ENCODE peak calls at places on chromosomes 12 and 14, in ten cellular contexts. One of them, this sample, is unnamed.

GRCh38 chr12:72133497-72134055 is 138.6 kb upstream of the TRHDE start:
- DNase-seq in PC-3: peak; percentile 28
- DNase-seq in heart right ventricle: no peak
- DNase-seq in astrocyte: no peak
- DNase-seq in right atrium auricular region: no peak
- DNase-seq in lower lobe of right lung: no peak
- DNase-seq in K562: no peak
- DNase-seq in Peyer's patch: no peak
- DNase-seq in CD4-positive, alpha-beta memory T cell: no peak
- DNase-seq in upper lobe of right lung: no peak
- DNase-seq in this sample: no peak

GRCh38 chr12:89286506-89286905 is 65.8 kb downstream of the DUSP6 start:
- DNase-seq in PC-3: no peak
- DNase-seq in heart right ventricle: no peak
- DNase-seq in astrocyte: no peak
- DNase-seq in right atrium auricular region: no peak
- DNase-seq in lower lobe of right lung: no peak
- DNase-seq in K562: no peak
- DNase-seq in Peyer's patch: no peak
- DNase-seq in CD4-positive, alpha-beta memory T cell: no peak
- DNase-seq in upper lobe of right lung: no peak
- DNase-seq in this sample: no peak

GRCh38 chr12:24977060-24977459 is 28.2 kb upstream of the BCAT1 start:
- DNase-seq in PC-3: no peak
- DNase-seq in heart right ventricle: no peak
- DNase-seq in astrocyte: no peak
- DNase-seq in right atrium auricular region: no peak
- DNase-seq in lower lobe of right lung: no peak
- DNase-seq in K562: no peak
- DNase-seq in Peyer's patch: no peak
- DNase-seq in CD4-positive, alpha-beta memory T cell: no peak
- DNase-seq in upper lobe of right lung: no peak
- DNase-seq in this sample: no peak

GRCh38 chr14:33348510-33348909 is 409.8 kb downstream of the NPAS3 start:
- DNase-seq in PC-3: no peak
- DNase-seq in heart right ventricle: no peak
- DNase-seq in astrocyte: no peak
- DNase-seq in right atrium auricular region: no peak
- DNase-seq in lower lobe of right lung: no peak
- DNase-seq in K562: no peak
- DNase-seq in Peyer's patch: no peak
- DNase-seq in CD4-positive, alpha-beta memory T cell: no peak
- DNase-seq in upper lobe of right lung: no peak
- DNase-seq in this sample: no peak

GRCh38 chr12:118467576-118467975 is 91.2 kb downstream of the SUDS3 start:
- DNase-seq in PC-3: no peak
- DNase-seq in heart right ventricle: no peak
- DNase-seq in astrocyte: no peak
- DNase-seq in right atrium auricular region: no peak
- DNase-seq in lower lobe of right lung: no peak
- DNase-seq in K562: no peak
- DNase-seq in Peyer's patch: no peak
- DNase-seq in CD4-positive, alpha-beta memory T cell: no peak
- DNase-seq in upper lobe of right lung: no peak
- DNase-seq in this sample: no peak

GRCh38 chr12:27449011-27449410 is 2.5 kb downstream of the SMCO2 start:
- DNase-seq in PC-3: no peak
- DNase-seq in heart right ventricle: no peak
- DNase-seq in astrocyte: no peak
- DNase-seq in right atrium auricular region: no peak
- DNase-seq in lower lobe of right lung: no peak
- DNase-seq in K562: no peak
- DNase-seq in Peyer's patch: no peak
- DNase-seq in CD4-positive, alpha-beta memory T cell: no peak
- DNase-seq in upper lobe of right lung: no peak
- DNase-seq in this sample: no peak

GRCh38 chr12:38977132-38977531 is 71.7 kb upstream of the CPNE8 start:
- DNase-seq in PC-3: no peak
- DNase-seq in heart right ventricle: no peak
- DNase-seq in astrocyte: no peak
- DNase-seq in right atrium auricular region: no peak
- DNase-seq in lower lobe of right lung: no peak
- DNase-seq in K562: no peak
- DNase-seq in Peyer's patch: no peak
- DNase-seq in CD4-positive, alpha-beta memory T cell: no peak
- DNase-seq in upper lobe of right lung: no peak
- DNase-seq in this sample: no peak

GRCh38 chr12:100391856-100392255 is 35.0 kb downstream of the SLC17A8 start:
- DNase-seq in PC-3: peak; percentile 54
- DNase-seq in heart right ventricle: no peak
- DNase-seq in astrocyte: no peak
- DNase-seq in right atrium auricular region: no peak
- DNase-seq in lower lobe of right lung: no peak
- DNase-seq in K562: no peak
- DNase-seq in Peyer's patch: no peak
- DNase-seq in CD4-positive, alpha-beta memory T cell: no peak
- DNase-seq in upper lobe of right lung: no peak
- DNase-seq in this sample: no peak

GRCh38 chr12:90295858-90296257 is 587.2 kb upstream of the ATP2B1 start:
- DNase-seq in PC-3: no peak
- DNase-seq in heart right ventricle: no peak
- DNase-seq in astrocyte: no peak
- DNase-seq in right atrium auricular region: no peak
- DNase-seq in lower lobe of right lung: no peak
- DNase-seq in K562: no peak
- DNase-seq in Peyer's patch: no peak
- DNase-seq in CD4-positive, alpha-beta memory T cell: no peak
- DNase-seq in upper lobe of right lung: no peak
- DNase-seq in this sample: no peak

GRCh38 chr12:124497658-124498057 is 69.8 kb downstream of the NCOR2 start:
- DNase-seq in PC-3: no peak
- DNase-seq in heart right ventricle: peak; percentile 72
- DNase-seq in astrocyte: peak; percentile 87
- DNase-seq in right atrium auricular region: peak; percentile 93
- DNase-seq in lower lobe of right lung: no peak
- DNase-seq in K562: no peak
- DNase-seq in Peyer's patch: no peak
- DNase-seq in CD4-positive, alpha-beta memory T cell: no peak
- DNase-seq in upper lobe of right lung: no peak
- DNase-seq in this sample: no peak

GRCh38 chr12:32887058-32887457 is 9.5 kb downstream of the PKP2 start:
- DNase-seq in PC-3: no peak
- DNase-seq in heart right ventricle: no peak
- DNase-seq in astrocyte: no peak
- DNase-seq in right atrium auricular region: no peak
- DNase-seq in lower lobe of right lung: no peak
- DNase-seq in K562: no peak
- DNase-seq in Peyer's patch: no peak
- DNase-seq in CD4-positive, alpha-beta memory T cell: no peak
- DNase-seq in upper lobe of right lung: no peak
- DNase-seq in this sample: no peak

GRCh38 chr12:64064240-64064639 is 157.9 kb downstream of the KICS2 start:
- DNase-seq in PC-3: no peak
- DNase-seq in heart right ventricle: no peak
- DNase-seq in astrocyte: no peak
- DNase-seq in right atrium auricular region: no peak
- DNase-seq in lower lobe of right lung: no peak
- DNase-seq in K562: no peak
- DNase-seq in Peyer's patch: no peak
- DNase-seq in CD4-positive, alpha-beta memory T cell: no peak
- DNase-seq in upper lobe of right lung: no peak
- DNase-seq in this sample: no peak

GRCh38 chr12:70048521-70049245 is 194.6 kb upstream of the CNOT2 start:
- DNase-seq in PC-3: no peak
- DNase-seq in heart right ventricle: no peak
- DNase-seq in astrocyte: no peak
- DNase-seq in right atrium auricular region: no peak
- DNase-seq in lower lobe of right lung: no peak
- DNase-seq in K562: no peak
- DNase-seq in Peyer's patch: no peak
- DNase-seq in CD4-positive, alpha-beta memory T cell: no peak
- DNase-seq in upper lobe of right lung: no peak
- DNase-seq in this sample: no peak

GRCh38 chr12:70052931-70053497 is 190.2 kb upstream of the CNOT2 start:
- DNase-seq in PC-3: peak; percentile 88
- DNase-seq in heart right ventricle: no peak
- DNase-seq in astrocyte: peak; percentile 75
- DNase-seq in right atrium auricular region: peak; percentile 76
- DNase-seq in lower lobe of right lung: no peak
- DNase-seq in K562: peak; percentile 37
- DNase-seq in Peyer's patch: no peak
- DNase-seq in CD4-positive, alpha-beta memory T cell: no peak
- DNase-seq in upper lobe of right lung: no peak
- DNase-seq in this sample: no peak

GRCh38 chr12:70045514-70045913 is 197.7 kb upstream of the CNOT2 start:
- DNase-seq in PC-3: peak; percentile 40
- DNase-seq in heart right ventricle: no peak
- DNase-seq in astrocyte: no peak
- DNase-seq in right atrium auricular region: no peak
- DNase-seq in lower lobe of right lung: no peak
- DNase-seq in K562: no peak
- DNase-seq in Peyer's patch: no peak
- DNase-seq in CD4-positive, alpha-beta memory T cell: no peak
- DNase-seq in upper lobe of right lung: no peak
- DNase-seq in this sample: no peak

GRCh38 chr12:70052476-70052875 is 190.8 kb upstream of the CNOT2 start:
- DNase-seq in PC-3: no peak
- DNase-seq in heart right ventricle: no peak
- DNase-seq in astrocyte: no peak
- DNase-seq in right atrium auricular region: no peak
- DNase-seq in lower lobe of right lung: no peak
- DNase-seq in K562: no peak
- DNase-seq in Peyer's patch: no peak
- DNase-seq in CD4-positive, alpha-beta memory T cell: no peak
- DNase-seq in upper lobe of right lung: no peak
- DNase-seq in this sample: no peak

DNA sequence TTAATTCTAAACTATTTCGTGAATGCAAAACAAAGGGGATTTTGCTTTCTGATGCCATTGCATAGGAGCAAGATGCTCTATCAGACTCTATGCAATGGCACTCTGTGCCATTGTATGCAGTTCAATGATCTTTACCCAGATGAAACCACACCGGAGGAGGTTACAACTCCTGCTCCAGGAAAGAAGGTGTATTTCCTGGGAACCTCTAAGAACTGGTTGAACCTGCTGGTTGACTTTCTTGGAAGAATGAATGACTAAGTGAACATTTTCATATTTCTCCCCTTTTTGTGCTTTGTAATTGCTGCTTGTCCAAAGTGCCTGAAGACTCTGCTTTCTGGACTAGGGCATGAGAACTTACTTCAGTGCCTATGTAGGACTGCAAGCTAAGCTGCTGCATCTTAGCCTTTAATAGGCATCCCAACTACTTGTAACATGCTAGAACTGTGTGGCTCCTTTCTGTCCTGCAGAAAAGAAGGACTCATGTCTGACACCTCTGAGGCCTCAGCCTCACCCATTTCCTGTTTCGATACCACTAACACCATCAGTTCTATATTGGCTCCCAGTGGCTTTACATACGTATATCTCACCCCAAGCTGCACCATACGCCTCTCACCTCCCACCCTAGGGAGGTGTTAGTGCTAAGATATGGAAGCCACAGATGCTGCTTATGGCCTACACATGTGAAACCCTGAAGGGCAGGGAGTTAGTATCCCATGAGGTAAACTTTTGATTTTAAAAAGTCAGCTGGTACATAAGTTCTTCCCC is 193.5 kb upstream of the CNOT2 start:
- DNase-seq in PC-3: peak; percentile 96
- DNase-seq in heart right ventricle: no peak
- DNase-seq in astrocyte: no peak
- DNase-seq in right atrium auricular region: no peak
- DNase-seq in lower lobe of right lung: no peak
- DNase-seq in K562: no peak
- DNase-seq in Peyer's patch: no peak
- DNase-seq in CD4-positive, alpha-beta memory T cell: no peak
- DNase-seq in upper lobe of right lung: no peak
- DNase-seq in this sample: no peak
- H3K4me1 ChIP-seq in PC-3: peaks cover 44% of the 10 kb centered on the region
- H3K4me1 ChIP-seq in heart right ventricle: no peaks in the 10 kb centered on the region
- H3K4me1 ChIP-seq in astrocyte: no peaks in the 10 kb centered on the region
- H3K4me1 ChIP-seq in right atrium auricular region: no peaks in the 10 kb centered on the region
- H3K4me1 ChIP-seq in lower lobe of right lung: peaks cover 15% of the 10 kb centered on the region
- H3K4me1 ChIP-seq in K562: peaks cover 20% of the 10 kb centered on the region
- H3K4me1 ChIP-seq in Peyer's patch: no peaks in the 10 kb centered on the region
- H3K4me1 ChIP-seq in CD4-positive, alpha-beta memory T cell: no peaks in the 10 kb centered on the region
- H3K4me1 ChIP-seq in upper lobe of right lung: no peaks in the 10 kb centered on the region
- H3K4me1 ChIP-seq in this sample: no peaks in the 10 kb centered on the region

DNA sequence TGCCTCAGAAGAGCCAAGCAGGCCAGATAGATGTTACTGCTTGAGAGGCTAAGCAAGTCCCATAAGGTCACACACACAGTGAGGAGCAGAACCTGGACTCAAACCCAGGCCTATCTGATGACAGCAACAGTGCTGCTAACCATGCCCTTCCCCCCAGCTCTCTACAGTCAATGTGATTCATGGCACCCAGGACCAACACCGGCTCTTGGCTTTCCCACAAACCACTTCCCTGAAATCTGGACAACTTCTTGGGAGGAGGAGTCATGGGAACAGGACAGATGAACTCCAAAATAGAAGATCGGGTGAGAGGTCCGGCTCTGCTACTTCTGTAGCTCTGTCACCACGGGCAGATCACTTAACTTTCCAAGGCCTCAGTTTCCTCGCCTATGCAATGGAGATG is 716 bp upstream of the PTGDR start:
- DNase-seq in PC-3: no peak
- DNase-seq in heart right ventricle: no peak
- DNase-seq in astrocyte: peak; percentile 30
- DNase-seq in right atrium auricular region: no peak
- DNase-seq in lower lobe of right lung: no peak
- DNase-seq in K562: no peak
- DNase-seq in Peyer's patch: no peak
- DNase-seq in CD4-positive, alpha-beta memory T cell: no peak
- DNase-seq in upper lobe of right lung: no peak
- DNase-seq in this sample: no peak
- H3K27me3 ChIP-seq in PC-3: peaks cover 25% of the 10 kb centered on the region
- H3K27me3 ChIP-seq in heart right ventricle: peaks cover 17% of the 10 kb centered on the region
- H3K27me3 ChIP-seq in astrocyte: peaks cover 28% of the 10 kb centered on the region
- H3K27me3 ChIP-seq in right atrium auricular region: no peaks in the 10 kb centered on the region
- H3K27me3 ChIP-seq in lower lobe of right lung: peaks cover 26% of the 10 kb centered on the region
- H3K27me3 ChIP-seq in K562: peaks cover 15% of the 10 kb centered on the region
- H3K27me3 ChIP-seq in Peyer's patch: no peaks in the 10 kb centered on the region
- H3K27me3 ChIP-seq in CD4-positive, alpha-beta memory T cell: peaks cover 12% of the 10 kb centered on the region
- H3K27me3 ChIP-seq in upper lobe of right lung: peaks cover 27% of the 10 kb centered on the region
- H3K27me3 ChIP-seq in this sample: peaks cover 4% of the 10 kb centered on the region

GRCh38 chr14:68677901-68678300 is 115.0 kb downstream of the ZFP36L1 start:
- DNase-seq in PC-3: no peak
- DNase-seq in heart right ventricle: no peak
- DNase-seq in astrocyte: no peak
- DNase-seq in right atrium auricular region: no peak
- DNase-seq in lower lobe of right lung: no peak
- DNase-seq in K562: no peak
- DNase-seq in Peyer's patch: no peak
- DNase-seq in CD4-positive, alpha-beta memory T cell: no peak
- DNase-seq in upper lobe of right lung: no peak
- DNase-seq in this sample: no peak
- H3K4me1 ChIP-seq in PC-3: peaks cover 29% of the 10 kb centered on the region
- H3K4me1 ChIP-seq in heart right ventricle: peaks cover 14% of the 10 kb centered on the region
- H3K4me1 ChIP-seq in astrocyte: peaks cover 19% of the 10 kb centered on the region
- H3K4me1 ChIP-seq in right atrium auricular region: no peaks in the 10 kb centered on the region
- H3K4me1 ChIP-seq in lower lobe of right lung: peaks cover 28% of the 10 kb centered on the region
- H3K4me1 ChIP-seq in K562: peaks cover 14% of the 10 kb centered on the region
- H3K4me1 ChIP-seq in Peyer's patch: no peaks in the 10 kb centered on the region
- H3K4me1 ChIP-seq in CD4-positive, alpha-beta memory T cell: peaks cover 23% of the 10 kb centered on the region
- H3K4me1 ChIP-seq in upper lobe of right lung: peaks cover 26% of the 10 kb centered on the region
- H3K4me1 ChIP-seq in this sample: peaks cover 17% of the 10 kb centered on the region

GRCh38 chr12:104435175-104435574 is 21.6 kb upstream of the CHST11 start:
- DNase-seq in PC-3: no peak
- DNase-seq in heart right ventricle: no peak
- DNase-seq in astrocyte: no peak
- DNase-seq in right atrium auricular region: no peak
- DNase-seq in lower lobe of right lung: no peak
- DNase-seq in K562: no peak
- DNase-seq in Peyer's patch: no peak
- DNase-seq in CD4-positive, alpha-beta memory T cell: no peak
- DNase-seq in upper lobe of right lung: no peak
- DNase-seq in this sample: no peak
- H3K27me3 ChIP-seq in PC-3: no peaks in the 10 kb centered on the region
- H3K27me3 ChIP-seq in heart right ventricle: no peaks in the 10 kb centered on the region
- H3K27me3 ChIP-seq in astrocyte: peaks cover 33% of the 10 kb centered on the region
- H3K27me3 ChIP-seq in right atrium auricular region: no peaks in the 10 kb centered on the region
- H3K27me3 ChIP-seq in lower lobe of right lung: no peaks in the 10 kb centered on the region
- H3K27me3 ChIP-seq in K562: peaks cover 26% of the 10 kb centered on the region
- H3K27me3 ChIP-seq in Peyer's patch: no peaks in the 10 kb centered on the region
- H3K27me3 ChIP-seq in CD4-positive, alpha-beta memory T cell: no peaks in the 10 kb centered on the region
- H3K27me3 ChIP-seq in upper lobe of right lung: no peaks in the 10 kb centered on the region
- H3K27me3 ChIP-seq in this sample: no peaks in the 10 kb centered on the region